ENCODE peak calls at places on chromosomes 11 and 22, in five cellular contexts. One of them, this sample, is unnamed.

GRCh38 chr11:93396356-93396755 is 65.8 kb downstream of the DEUP1 start:
- DNase-seq in IMR-90: no peak
- DNase-seq in K562: no peak
- DNase-seq in H1: no peak
- DNase-seq in HepG2: no peak
- DNase-seq in this sample: no peak

GRCh38 chr11:59778122-59778521 is 22.9 kb downstream of the STX3 start:
- DNase-seq in IMR-90: no peak
- DNase-seq in K562: no peak
- DNase-seq in H1: no peak
- DNase-seq in HepG2: peak
- DNase-seq in this sample: peak

GRCh38 chr11:114036156-114036811 is 23.2 kb upstream of the ZBTB16 start:
- DNase-seq in IMR-90: peak
- DNase-seq in K562: peak
- DNase-seq in H1: peak
- DNase-seq in HepG2: peak
- DNase-seq in this sample: peak

GRCh38 chr11:124829986-124830385 is 29.8 kb upstream of the MSANTD2 start:
- DNase-seq in IMR-90: peak
- DNase-seq in K562: no peak
- DNase-seq in H1: no peak
- DNase-seq in HepG2: no peak
- DNase-seq in this sample: no peak

GRCh38 chr11:44950036-44950624 is 553 bp downstream of the TP53I11 start:
- DNase-seq in IMR-90: no peak
- DNase-seq in K562: peak
- DNase-seq in H1: no peak
- DNase-seq in HepG2: no peak
- DNase-seq in this sample: no peak

GRCh38 chr11:65438257-65439151 is 15.9 kb downstream of the NEAT1 start:
- DNase-seq in IMR-90: peak
- DNase-seq in K562: no peak
- DNase-seq in H1: no peak
- DNase-seq in HepG2: no peak
- DNase-seq in this sample: peak

GRCh38 chr11:266676-267439 is 11.3 kb upstream of the NLRP6 start:
- DNase-seq in IMR-90: no peak
- DNase-seq in K562: peak
- DNase-seq in H1: no peak
- DNase-seq in HepG2: no peak
- DNase-seq in this sample: no peak

GRCh38 chr22:31090217-31091085 is 9.3 kb downstream of the SMTN start:
- DNase-seq in IMR-90: no peak
- DNase-seq in K562: no peak
- DNase-seq in H1: no peak
- DNase-seq in HepG2: no peak
- DNase-seq in this sample: no peak

GRCh38 chr11:19772480-19772879 is 59.8 kb downstream of the NAV2 start:
- DNase-seq in IMR-90: no peak
- DNase-seq in K562: no peak
- DNase-seq in H1: peak
- DNase-seq in HepG2: no peak
- DNase-seq in this sample: no peak

GRCh38 chr11:45683285-45684058 is 18.1 kb upstream of the CHST1 start:
- DNase-seq in IMR-90: no peak
- DNase-seq in K562: no peak
- DNase-seq in H1: no peak
- DNase-seq in HepG2: no peak
- DNase-seq in this sample: no peak

GRCh38 chr11:77126861-77127673 is 979 bp upstream of the MYO7A start:
- DNase-seq in IMR-90: peak
- DNase-seq in K562: peak
- DNase-seq in H1: no peak
- DNase-seq in HepG2: no peak
- DNase-seq in this sample: peak

GRCh38 chr11:9057888-9058287 is 33.5 kb downstream of the SCUBE2 start:
- DNase-seq in IMR-90: no peak
- DNase-seq in K562: no peak
- DNase-seq in H1: no peak
- DNase-seq in HepG2: no peak
- DNase-seq in this sample: no peak

GRCh38 chr22:26364066-26365015 is 64.7 kb upstream of the ASPHD2 start:
- DNase-seq in IMR-90: peak
- DNase-seq in K562: peak
- DNase-seq in H1: peak
- DNase-seq in HepG2: peak
- DNase-seq in this sample: peak

GRCh38 chr11:129374081-129374992 is 1.3 kb upstream of the BARX2 start:
- DNase-seq in IMR-90: no peak
- DNase-seq in K562: no peak
- DNase-seq in H1: no peak
- DNase-seq in HepG2: no peak
- DNase-seq in this sample: no peak

GRCh38 chr11:783581-784015 is 6.3 kb downstream of the CEND1 start:
- DNase-seq in IMR-90: peak
- DNase-seq in K562: no peak
- DNase-seq in H1: peak
- DNase-seq in HepG2: no peak
- DNase-seq in this sample: peak

GRCh38 chr22:24510694-24511625 is 15.8 kb downstream of the UPB1 start:
- DNase-seq in IMR-90: peak
- DNase-seq in K562: peak
- DNase-seq in H1: no peak
- DNase-seq in HepG2: peak
- DNase-seq in this sample: no peak

GRCh38 chr11:42494459-42494858 is 817.3 kb upstream of the API5 start:
- DNase-seq in IMR-90: no peak
- DNase-seq in K562: no peak
- DNase-seq in H1: no peak
- DNase-seq in HepG2: no peak
- DNase-seq in this sample: no peak

GRCh38 chr11:45041556-45041955 is 90.9 kb upstream of the TP53I11 start:
- DNase-seq in IMR-90: no peak
- DNase-seq in K562: no peak
- DNase-seq in H1: no peak
- DNase-seq in HepG2: no peak
- DNase-seq in this sample: no peak

GRCh38 chr11:28133146-28133545 is 25.0 kb downstream of the METTL15 start:
- DNase-seq in IMR-90: peak
- DNase-seq in K562: no peak
- DNase-seq in H1: no peak
- DNase-seq in HepG2: no peak
- DNase-seq in this sample: no peak

GRCh38 chr22:37090920-37091688 is 18.4 kb downstream of the TMPRSS6 start:
- DNase-seq in IMR-90: no peak
- DNase-seq in K562: no peak
- DNase-seq in H1: no peak
- DNase-seq in HepG2: no peak
- DNase-seq in this sample: no peak

GRCh38 chr22:29780781-29781676 is 13.9 kb downstream of the UQCR10 start:
- DNase-seq in IMR-90: peak
- DNase-seq in K562: peak
- DNase-seq in H1: no peak
- DNase-seq in HepG2: peak
- DNase-seq in this sample: no peak

GRCh38 chr22:36725366-36726006 is 21.9 kb upstream of the CACNG2 start:
- DNase-seq in IMR-90: no peak
- DNase-seq in K562: no peak
- DNase-seq in H1: no peak
- DNase-seq in HepG2: no peak
- DNase-seq in this sample: no peak

GRCh38 chr11:13923182-13923581 is 39.3 kb upstream of the SPON1 start:
- DNase-seq in IMR-90: no peak
- DNase-seq in K562: no peak
- DNase-seq in H1: no peak
- DNase-seq in HepG2: no peak
- DNase-seq in this sample: no peak

GRCh38 chr11:68213555-68214172 is 568 bp upstream of the KMT5B start:
- DNase-seq in IMR-90: peak
- DNase-seq in K562: peak
- DNase-seq in H1: peak
- DNase-seq in HepG2: peak
- DNase-seq in this sample: peak

GRCh38 chr11:123302751-123303195 is 107.7 kb upstream of the CLMP start:
- DNase-seq in IMR-90: peak
- DNase-seq in K562: no peak
- DNase-seq in H1: no peak
- DNase-seq in HepG2: no peak
- DNase-seq in this sample: no peak

GRCh38 chr11:15707971-15708370 is 593.2 kb downstream of the INSC start:
- DNase-seq in IMR-90: peak
- DNase-seq in K562: no peak
- DNase-seq in H1: no peak
- DNase-seq in HepG2: no peak
- DNase-seq in this sample: peak

GRCh38 chr11:19441752-19442553 is 201.2 kb upstream of the E2F8 start:
- DNase-seq in IMR-90: peak
- DNase-seq in K562: peak
- DNase-seq in H1: no peak
- DNase-seq in HepG2: no peak
- DNase-seq in this sample: peak

GRCh38 chr11:12807621-12808020 is 133.4 kb downstream of the TEAD1 start:
- DNase-seq in IMR-90: no peak
- DNase-seq in K562: no peak
- DNase-seq in H1: no peak
- DNase-seq in HepG2: no peak
- DNase-seq in this sample: no peak

GRCh38 chr11:122157540-122158173 is 41.6 kb upstream of the BLID start:
- DNase-seq in IMR-90: no peak
- DNase-seq in K562: no peak
- DNase-seq in H1: no peak
- DNase-seq in HepG2: no peak
- DNase-seq in this sample: no peak

GRCh38 chr22:47090591-47091240 is 328.3 kb downstream of the TBC1D22A start:
- DNase-seq in IMR-90: peak
- DNase-seq in K562: peak
- DNase-seq in H1: no peak
- DNase-seq in HepG2: no peak
- DNase-seq in this sample: no peak
- TF ChIP-seq MAFK in IMR-90: no peak
- TF ChIP-seq MAFK in K562: no peak
- TF ChIP-seq MAFK in H1: no peak
- TF ChIP-seq MAFK in HepG2: no peak
- TF ChIP-seq MAFK in this sample: no peak

GRCh38 chr22:32410459-32410858 is 1.6 kb downstream of the RTCB start:
- DNase-seq in IMR-90: no peak
- DNase-seq in K562: no peak
- DNase-seq in H1: no peak
- DNase-seq in HepG2: peak
- DNase-seq in this sample: no peak
- H3K4me3 ChIP-seq in IMR-90: no peak
- H3K4me3 ChIP-seq in K562: no peak
- H3K4me3 ChIP-seq in H1: peak
- H3K4me3 ChIP-seq in HepG2: peak
- H3K4me3 ChIP-seq in this sample: peak

DNA sequence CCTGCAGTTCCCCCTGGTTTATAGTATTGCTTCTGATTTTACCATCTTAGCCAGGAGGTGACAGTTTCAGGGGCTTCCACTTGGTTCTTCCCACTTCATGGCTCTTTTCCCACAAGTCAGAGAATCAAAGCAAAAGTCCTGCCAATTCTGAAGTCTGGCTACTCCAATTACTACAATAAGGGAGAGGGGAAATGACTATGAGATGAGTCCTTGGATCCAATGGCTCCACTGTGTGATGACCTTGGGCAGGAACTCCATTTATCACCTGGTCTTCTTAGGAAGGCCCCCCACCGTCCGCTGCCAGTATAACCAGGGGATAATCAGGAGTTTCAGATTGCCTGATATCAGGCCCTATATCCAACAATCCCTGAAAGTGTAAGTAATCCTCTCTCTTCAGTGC is 31.6 kb upstream of the CCND1 start:
- DNase-seq in IMR-90: peak
- DNase-seq in K562: no peak
- DNase-seq in H1: no peak
- DNase-seq in HepG2: no peak
- DNase-seq in this sample: no peak
- TF ChIP-seq MAFK in IMR-90: no peak
- TF ChIP-seq MAFK in K562: no peak
- TF ChIP-seq MAFK in H1: no peak
- TF ChIP-seq MAFK in HepG2: no peak
- TF ChIP-seq MAFK in this sample: no peak

DNA sequence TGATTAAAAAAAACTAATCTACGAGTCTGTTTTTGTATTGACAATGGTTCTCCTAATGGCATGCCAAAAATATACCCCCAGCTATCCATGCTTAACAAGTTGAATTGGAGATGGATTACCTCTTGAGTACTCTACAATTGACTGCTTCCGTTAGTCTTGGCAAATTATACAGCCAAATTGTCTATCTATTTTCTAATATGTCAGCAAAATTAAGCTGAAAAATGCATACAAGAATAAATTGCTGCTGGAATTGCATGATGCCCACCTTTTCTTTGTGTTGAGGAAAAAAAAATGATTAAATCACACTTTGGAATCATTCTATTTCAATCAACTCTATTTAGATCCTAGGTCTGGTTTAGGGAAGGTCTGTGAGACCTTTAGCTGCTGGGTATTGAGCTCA is 91.8 kb downstream of the FAT3 start:
- DNase-seq in IMR-90: no peak
- DNase-seq in K562: no peak
- DNase-seq in H1: no peak
- DNase-seq in HepG2: no peak
- DNase-seq in this sample: no peak
- H3K4me3 ChIP-seq in IMR-90: no peak
- H3K4me3 ChIP-seq in K562: no peak
- H3K4me3 ChIP-seq in H1: no peak
- H3K4me3 ChIP-seq in HepG2: no peak
- H3K4me3 ChIP-seq in this sample: no peak

GRCh38 chr11:128310676-128311445 is 276.5 kb downstream of the ETS1 start:
- DNase-seq in IMR-90: peak
- DNase-seq in K562: no peak
- DNase-seq in H1: no peak
- DNase-seq in HepG2: no peak
- DNase-seq in this sample: no peak
- TF ChIP-seq MAFK in IMR-90: no peak
- TF ChIP-seq MAFK in K562: no peak
- TF ChIP-seq MAFK in H1: no peak
- TF ChIP-seq MAFK in HepG2: no peak
- TF ChIP-seq MAFK in this sample: no peak

This sample was measured in A549.